ENCODE peak calls at places on chromosomes 3 and 15, in seven cellular contexts. R, M, W, C, G, H and Q are unnamed samples.

GRCh38 chr3:9234191-9234590 is 15.3 kb downstream of the SRGAP3 start:
- DNase-seq in R (no peak), M (no peak), W (no peak), C (no peak), G (no peak), H (no peak), Q (no peak)

GRCh38 chr3:149277338-149277813 is 55.7 kb upstream of the CP start:
- DNase-seq in R (no peak), M (no peak), W (no peak), C (peak; percentile 70), G (peak; percentile 13), H (peak; percentile 83), Q (peak; percentile 72)

GRCh38 chr15:33461671-33462070 is 150.9 kb downstream of the RYR3 start:
- DNase-seq in R (no peak), M (no peak), W (no peak), C (no peak), G (no peak), H (no peak), Q (no peak)

GRCh38 chr3:105865867-105866350 is 2.9 kb downstream of the CBLB start:
- DNase-seq in R (no peak), M (no peak), W (no peak), C (no peak), G (no peak), H (no peak), Q (no peak)

GRCh38 chr3:157529085-157529484 is 25.9 kb upstream of the VEPH1 start:
- DNase-seq in R (no peak), M (no peak), W (no peak), C (no peak), G (no peak), H (no peak), Q (no peak)

GRCh38 chr3:146162561-146162960 is 1.6 kb upstream of the PLOD2 start:
- DNase-seq in R (no peak), M (no peak), W (no peak), C (no peak), G (no peak), H (no peak), Q (no peak)

GRCh38 chr15:33132722-33133345 is 61.7 kb downstream of the FMN1 start:
- DNase-seq in R (peak; percentile 83), M (no peak), W (no peak), C (peak; percentile 26), G (peak; percentile 64), H (peak; percentile 72), Q (peak; percentile 54)

GRCh38 chr15:57519806-57520205 is 71.9 kb upstream of the MYZAP start:
- DNase-seq in R (no peak), M (no peak), W (no peak), C (no peak), G (no peak), H (no peak), Q (no peak)

GRCh38 chr3:125141596-125142417 is 70.7 kb downstream of the SLC12A8 start:
- DNase-seq in R (peak; percentile 88), M (no peak), W (peak; percentile 21), C (no peak), G (no peak), H (peak; percentile 44), Q (no peak)